ENCODE peak calls at places on chromosome 16, in five cellular contexts. N is adrenal gland, C is endodermal cell, E is mammary epithelial cell, U is omental fat pad. S is an unnamed sample.

GRCh38 chr16:23504076-23504452 is 6.2 kb downstream of the GGA2 start:
- DNase-seq in N (no peak), C (no peak), E (peak), U (no peak), S (no peak)

GRCh38 chr16:57741660-57742191 is 6.2 kb downstream of the KATNB1 start:
- DNase-seq in N (no peak), C (peak), E (no peak), U (no peak), S (no peak)

GRCh38 chr16:46620265-46621005 is 744 bp downstream of the SHCBP1 start:
- DNase-seq in N (no peak), C (no peak), E (peak), U (no peak), S (no peak)

GRCh38 chr16:26599786-26600107 is 467.0 kb upstream of the C16orf82 start:
- DNase-seq in N (no peak), C (peak), E (no peak), U (no peak), S (no peak)

GRCh38 chr16:89687092-89687940 is 827 bp downstream of the CDK10 start:
- DNase-seq in N (no peak), C (peak), E (peak), U (no peak), S (no peak)

GRCh38 chr16:85598141-85598540 is 15.0 kb upstream of the GSE1 start:
- DNase-seq in N (no peak), C (no peak), E (no peak), U (no peak), S (no peak)

GRCh38 chr16:87145181-87146176 is 171.7 kb downstream of the C16orf95 start:
- DNase-seq in N (no peak), C (no peak), E (peak), U (no peak), S (no peak)

GRCh38 chr16:67663151-67663876 is 2.6 kb downstream of the PARD6A start:
- DNase-seq in N (no peak), C (peak), E (no peak), U (no peak), S (no peak)

GRCh38 chr16:29844575-29845331 is 18.3 kb downstream of the CDIPT start:
- DNase-seq in N (no peak), C (no peak), E (no peak), U (no peak), S (no peak)

GRCh38 chr16:18932243-18932997 is 6.2 kb upstream of the SMG1 start:
- DNase-seq in N (no peak), C (peak), E (peak), U (no peak), S (no peak)

GRCh38 chr16:89693289-89693731 is 6.8 kb downstream of the CDK10 start:
- DNase-seq in N (no peak), C (no peak), E (no peak), U (no peak), S (no peak)

GRCh38 chr16:52318259-52319008 is 228.5 kb downstream of the TOX3 start:
- DNase-seq in N (no peak), C (no peak), E (no peak), U (no peak), S (no peak)

GRCh38 chr16:85847681-85848601 is 48.4 kb downstream of the COX4I1 start:
- DNase-seq in N (no peak), C (peak), E (no peak), U (no peak), S (no peak)

GRCh38 chr16:85457366-85457765 is 155.8 kb upstream of the GSE1 start:
- DNase-seq in N (no peak), C (no peak), E (peak), U (no peak), S (no peak)

GRCh38 chr16:15775209-15775608 is 81.6 kb downstream of the MYH11 start:
- DNase-seq in N (no peak), C (no peak), E (peak), U (no peak), S (no peak)

GRCh38 chr16:11405331-11406176 is 60.3 kb downstream of the RMI2 start:
- DNase-seq in N (no peak), C (peak), E (no peak), U (no peak), S (no peak)

GRCh38 chr16:77585852-77586251 is 136.5 kb upstream of the NUDT7 start:
- DNase-seq in N (no peak), C (no peak), E (peak), U (no peak), S (no peak)

GRCh38 chr16:77585379-77585778 is 136.9 kb upstream of the NUDT7 start:
- DNase-seq in N (no peak), C (no peak), E (peak), U (no peak), S (no peak)

GRCh38 chr16:77584205-77584859 is 138.0 kb upstream of the NUDT7 start:
- DNase-seq in N (peak), C (peak), E (peak), U (no peak), S (peak)

GRCh38 chr16:77581706-77582105 is 140.6 kb upstream of the NUDT7 start:
- DNase-seq in N (no peak), C (no peak), E (no peak), U (no peak), S (no peak)

DNA sequence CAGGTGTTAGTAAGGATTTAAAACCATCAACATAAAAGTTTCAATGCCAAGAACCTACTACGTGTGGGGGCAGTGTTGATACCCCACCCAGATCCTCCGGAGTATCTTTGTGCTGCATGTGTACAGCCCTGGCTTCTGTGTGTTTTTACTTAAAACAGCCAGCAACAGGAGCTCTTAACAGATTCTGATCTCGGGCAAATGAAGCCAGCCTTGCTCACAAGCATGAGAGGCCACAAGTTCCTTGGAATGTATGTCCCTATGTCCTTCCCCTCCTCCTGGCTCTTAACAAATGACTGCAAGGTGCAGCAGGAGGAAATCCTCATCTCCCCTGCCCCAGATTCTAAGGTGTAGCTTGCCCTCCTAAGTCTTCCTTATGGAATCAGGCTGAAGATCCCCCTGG is 139.4 kb upstream of the NUDT7 start:
- DNase-seq in N (no peak), C (no peak), E (no peak), U (no peak), S (no peak)
- TF ChIP-seq CTCF in N (no peak), C (no peak), E (no peak), U (no peak), S (no peak)

GRCh38 chr16:1556254-1556653 is 22.8 kb downstream of the TMEM204 start:
- DNase-seq in N (no peak), C (no peak), E (no peak), U (no peak), S (no peak)
- TF ChIP-seq CTCF in N (no peak), C (no peak), E (no peak), U (no peak), S (no peak)

DNA sequence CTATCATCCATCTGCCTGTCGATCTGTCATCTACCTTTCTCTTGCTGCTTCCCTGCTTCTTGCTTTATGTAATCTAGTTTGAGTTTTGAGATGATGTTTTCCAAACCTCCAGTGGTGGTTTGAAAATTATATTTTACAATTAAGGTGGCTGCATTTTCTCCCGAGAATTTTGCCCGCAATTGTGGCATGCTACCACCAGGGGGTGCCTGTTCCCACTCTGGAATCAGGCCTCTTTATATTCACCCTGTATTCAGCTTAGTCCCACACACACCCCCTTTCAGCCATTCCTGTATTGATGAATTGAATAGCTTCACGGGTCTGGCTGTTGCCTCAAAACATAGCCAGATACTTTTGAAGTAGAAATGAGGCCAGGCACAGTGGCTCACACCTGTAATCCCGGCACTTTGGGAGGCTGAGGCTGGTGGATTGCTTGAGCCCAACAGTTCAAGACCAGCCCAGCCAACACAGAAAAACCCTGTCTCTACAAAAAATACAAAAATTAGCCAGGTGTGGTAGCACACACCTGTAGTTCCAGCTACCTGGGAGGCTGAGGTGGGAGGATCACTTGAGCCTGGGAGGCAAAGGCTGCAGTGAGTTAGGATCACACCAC is 3.2 kb downstream of the PRSS22 start:
- DNase-seq in N (no peak), C (peak), E (no peak), U (no peak), S (no peak)
- TF ChIP-seq CTCF in N (no peak), C (peak), E (peak), U (no peak), S (peak)

DNA sequence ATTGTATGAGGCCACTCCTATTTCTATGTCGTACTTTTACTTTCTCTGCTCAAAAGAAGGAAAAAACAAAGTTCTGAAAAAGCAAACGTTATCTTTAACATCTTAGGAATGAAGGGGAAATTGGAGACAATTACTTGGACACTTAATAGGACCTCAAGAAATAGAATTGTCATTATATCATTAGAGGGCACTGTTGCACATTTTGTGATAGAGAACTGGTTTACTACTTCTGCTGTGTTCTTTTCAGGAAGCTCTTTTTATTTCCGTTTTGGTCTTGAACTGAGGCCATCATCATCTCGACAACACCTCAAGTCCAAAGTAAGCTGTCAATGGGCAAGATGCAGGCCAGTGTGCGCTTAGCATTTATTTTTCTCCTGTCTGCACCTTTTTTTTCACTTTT is 14.6 kb downstream of the COG4 start:
- DNase-seq in N (no peak), C (no peak), E (no peak), U (no peak), S (no peak)
- TF ChIP-seq CTCF in N (no peak), C (peak), E (peak), U (no peak), S (no peak)